ENCODE peak calls at places on chromosomes 3 and 15, in nine cellular contexts. G, R, K, F, P, Q, A, U and B are unnamed samples.

GRCh38 chr3:136512391-136512790 is 239.8 kb downstream of the STAG1 start:
- DNase-seq in G (no peak), R (no peak), K (no peak), F (no peak), P (no peak), Q (no peak), A (no peak), U (no peak), B (no peak)

GRCh38 chr3:70090322-70090913 is 90.9 kb downstream of the SAMMSON start:
- DNase-seq in G (no peak), R (no peak), K (no peak), F (peak), P (no peak), Q (no peak), A (no peak), U (no peak), B (no peak)

GRCh38 chr3:122921791-122922651 is 105.5 kb downstream of the SEMA5B start:
- DNase-seq in G (no peak), R (peak), K (peak), F (peak), P (no peak), Q (no peak), A (peak), U (no peak), B (peak)

GRCh38 chr15:68311859-68312557 is 34.5 kb downstream of the FEM1B start:
- DNase-seq in G (no peak), R (no peak), K (no peak), F (no peak), P (no peak), Q (no peak), A (no peak), U (no peak), B (no peak)

GRCh38 chr15:50884583-50884982 is 23.9 kb upstream of the AP4E1 start:
- DNase-seq in G (no peak), R (no peak), K (no peak), F (no peak), P (no peak), Q (no peak), A (no peak), U (no peak), B (no peak)

GRCh38 chr3:126432901-126433480 is 38.3 kb downstream of the CFAP100 start:
- DNase-seq in G (no peak), R (no peak), K (no peak), F (no peak), P (peak), Q (no peak), A (no peak), U (no peak), B (no peak)

GRCh38 chr3:25454411-25454927 is 26.4 kb downstream of the RARB start:
- DNase-seq in G (no peak), R (no peak), K (no peak), F (no peak), P (no peak), Q (no peak), A (no peak), U (no peak), B (no peak)

GRCh38 chr3:138300657-138301056 is 29.0 kb downstream of the NME9 start:
- DNase-seq in G (no peak), R (no peak), K (no peak), F (no peak), P (no peak), Q (no peak), A (no peak), U (no peak), B (no peak)

GRCh38 chr3:49158108-49158709 is 7.9 kb downstream of the CCDC71 start:
- DNase-seq in G (peak), R (peak), K (peak), F (peak), P (no peak), Q (no peak), A (peak), U (no peak), B (peak)

GRCh38 chr3:58116161-58116955 is 94.4 kb downstream of the DNASE1L3 start:
- DNase-seq in G (peak), R (peak), K (peak), F (peak), P (no peak), Q (no peak), A (peak), U (no peak), B (peak)

GRCh38 chr15:73326157-73326556 is 42.6 kb downstream of the HCN4 start:
- DNase-seq in G (no peak), R (no peak), K (no peak), F (no peak), P (no peak), Q (no peak), A (no peak), U (no peak), B (no peak)

GRCh38 chr3:178304758-178305157 is 231.5 kb upstream of the KCNMB2 start:
- DNase-seq in G (no peak), R (no peak), K (no peak), F (no peak), P (no peak), Q (no peak), A (no peak), U (no peak), B (no peak)

GRCh38 chr15:40052604-40053003 is 13.6 kb upstream of the SRP14 start:
- DNase-seq in G (no peak), R (no peak), K (no peak), F (no peak), P (no peak), Q (no peak), A (no peak), U (no peak), B (no peak)

GRCh38 chr3:18111702-18112311 is 313.3 kb downstream of the SATB1 start:
- DNase-seq in G (no peak), R (peak), K (peak), F (peak), P (no peak), Q (no peak), A (peak), U (no peak), B (peak)

GRCh38 chr15:94924971-94925593 is 693.7 kb downstream of the MCTP2 start:
- DNase-seq in G (no peak), R (no peak), K (no peak), F (no peak), P (no peak), Q (peak), A (no peak), U (no peak), B (no peak)

GRCh38 chr3:181616088-181617070 is 95.3 kb upstream of the SOX2 start:
- DNase-seq in G (no peak), R (no peak), K (no peak), F (no peak), P (no peak), Q (no peak), A (no peak), U (no peak), B (no peak)

GRCh38 chr3:81632659-81633058 is 128.8 kb downstream of the GBE1 start:
- DNase-seq in G (no peak), R (no peak), K (no peak), F (no peak), P (no peak), Q (no peak), A (no peak), U (no peak), B (no peak)

GRCh38 chr3:153970735-153971347 is 150.3 kb upstream of the ARHGEF26 start:
- DNase-seq in G (no peak), R (no peak), K (no peak), F (no peak), P (no peak), Q (no peak), A (no peak), U (no peak), B (no peak)

GRCh38 chr3:53254810-53255359 is 937 bp downstream of the TKT start:
- DNase-seq in G (peak), R (peak), K (peak), F (peak), P (peak), Q (peak), A (peak), U (peak), B (peak)

GRCh38 chr3:179801831-179802230 is 149.0 kb downstream of the USP13 start:
- DNase-seq in G (no peak), R (no peak), K (no peak), F (no peak), P (no peak), Q (no peak), A (no peak), U (no peak), B (no peak)

GRCh38 chr3:11616551-11616950 is 27.2 kb downstream of the VGLL4 start:
- DNase-seq in G (no peak), R (no peak), K (no peak), F (no peak), P (no peak), Q (no peak), A (no peak), U (no peak), B (no peak)

GRCh38 chr15:43187544-43188155 is 2.4 kb downstream of the CCNDBP1 start:
- DNase-seq in G (no peak), R (no peak), K (peak), F (peak), P (no peak), Q (no peak), A (no peak), U (no peak), B (no peak)

GRCh38 chr3:194104041-194104751 is 31.8 kb upstream of the HES1 start:
- DNase-seq in G (no peak), R (no peak), K (no peak), F (peak), P (no peak), Q (no peak), A (peak), U (no peak), B (peak)

GRCh38 chr15:42582569-42583235 is 7.3 kb downstream of the STARD9 start:
- DNase-seq in G (no peak), R (no peak), K (no peak), F (no peak), P (no peak), Q (no peak), A (no peak), U (no peak), B (no peak)

GRCh38 chr3:112366428-112366931 is 33.5 kb downstream of the CD200 start:
- DNase-seq in G (no peak), R (no peak), K (no peak), F (no peak), P (no peak), Q (no peak), A (no peak), U (no peak), B (no peak)

GRCh38 chr3:61560452-61561373 is 658 bp upstream of the PTPRG start:
- DNase-seq in G (no peak), R (peak), K (peak), F (peak), P (peak), Q (peak), A (peak), U (peak), B (peak)

GRCh38 chr15:64024172-64025050 is 21.9 kb downstream of the DAPK2 start:
- DNase-seq in G (no peak), R (no peak), K (peak), F (no peak), P (no peak), Q (no peak), A (no peak), U (no peak), B (no peak)

GRCh38 chr15:90151989-90152645 is 49.0 kb upstream of the SEMA4B start:
- DNase-seq in G (no peak), R (no peak), K (no peak), F (no peak), P (no peak), Q (no peak), A (no peak), U (no peak), B (no peak)

GRCh38 chr15:28917791-28918140 is 32.0 kb downstream of the APBA2 start:
- DNase-seq in G (no peak), R (no peak), K (no peak), F (no peak), P (no peak), Q (no peak), A (no peak), U (no peak), B (no peak)